ENCODE peak calls at places on chromosomes 1 and 21, in five cellular contexts. U is T-helper 2 cell; M is stimulated activated CD8-positive, alpha-beta memory T cell treated with anti-CD3 and anti-CD28 coated beads, Interleukin-2, amount 100 ng/mL, for 1 hour; V is head of caudate nucleus; T is globus pallidus. K is an unnamed sample.

GRCh38 chr1:212531267-212531666 is 77.3 kb upstream of the ATF3 start:
- DNase-seq in U (no peak), M (no peak), V (no peak), T (no peak), K (no peak)

GRCh38 chr1:79847715-79848114 is 841.2 kb upstream of the ADGRL4 start:
- DNase-seq in U (no peak), M (no peak), V (no peak), T (no peak), K (no peak)

GRCh38 chr21:28516996-28517592 is 475.6 kb downstream of the LTN1 start:
- DNase-seq in U (peak), M (peak), V (peak), T (peak), K (no peak)

GRCh38 chr21:38819719-38820147 is 14.0 kb downstream of the ETS2 start:
- DNase-seq in U (no peak), M (no peak), V (no peak), T (no peak), K (no peak)

GRCh38 chr1:151061012-151061401 is 810 bp downstream of the MLLT11 start:
- DNase-seq in U (no peak), M (no peak), V (peak), T (no peak), K (no peak)

GRCh38 chr1:208304193-208304712 is 60.1 kb upstream of the PLXNA2 start:
- DNase-seq in U (no peak), M (no peak), V (no peak), T (no peak), K (no peak)

GRCh38 chr1:230186003-230186863 is 119.2 kb downstream of the GALNT2 start:
- DNase-seq in U (no peak), M (no peak), V (no peak), T (no peak), K (peak)

GRCh38 chr1:12595839-12596821 is 21.9 kb downstream of the DHRS3 start:
- DNase-seq in U (no peak), M (no peak), V (peak), T (peak), K (no peak)

GRCh38 chr1:154937988-154938386 is 1.5 kb upstream of the PMVK start:
- DNase-seq in U (no peak), M (no peak), V (no peak), T (no peak), K (no peak)

GRCh38 chr1:29956343-29957030 is 720.2 kb downstream of the PTPRU start:
- DNase-seq in U (no peak), M (no peak), V (no peak), T (no peak), K (no peak)

GRCh38 chr1:220432408-220432807 is 95.5 kb upstream of the MARK1 start:
- DNase-seq in U (no peak), M (no peak), V (no peak), T (no peak), K (no peak)

GRCh38 chr1:53115403-53116306 is 26.8 kb downstream of the SLC1A7 start:
- DNase-seq in U (no peak), M (no peak), V (no peak), T (no peak), K (no peak)

GRCh38 chr1:1081311-1082238 is 7.5 kb upstream of the RNF223 start:
- DNase-seq in U (no peak), M (no peak), V (no peak), T (no peak), K (no peak)

GRCh38 chr1:25017436-25018109 is 87.5 kb upstream of the RUNX3 start:
- DNase-seq in U (no peak), M (no peak), V (no peak), T (no peak), K (no peak)

GRCh38 chr1:41358152-41358937 is 2.9 kb upstream of the FOXO6 start:
- DNase-seq in U (no peak), M (no peak), V (no peak), T (no peak), K (no peak)

GRCh38 chr1:182789138-182790076 is at the start of gene NPL:
- DNase-seq in U (peak), M (peak), V (peak), T (peak), K (no peak)

GRCh38 chr1:47934243-47934805 is 62.9 kb downstream of the TRABD2B start:
- DNase-seq in U (no peak), M (no peak), V (peak), T (no peak), K (no peak)

GRCh38 chr1:116711061-116711582 is 43.1 kb upstream of the CD2 start:
- DNase-seq in U (no peak), M (no peak), V (peak), T (no peak), K (no peak)

GRCh38 chr1:159714529-159714928 is at the start of gene CRP:
- DNase-seq in U (no peak), M (no peak), V (no peak), T (no peak), K (no peak)

GRCh38 chr1:90434460-90434859 is 282.6 kb downstream of the BARHL2 start:
- DNase-seq in U (no peak), M (no peak), V (no peak), T (no peak), K (no peak)

GRCh38 chr1:75922698-75923097 is 9.5 kb downstream of the ASB17 start:
- DNase-seq in U (no peak), M (no peak), V (no peak), T (no peak), K (no peak)

GRCh38 chr1:116497660-116498059 is 73.2 kb downstream of the CD58 start:
- DNase-seq in U (no peak), M (no peak), V (no peak), T (no peak), K (no peak)

GRCh38 chr1:15280416-15280815 is 33.4 kb downstream of the FHAD1 start:
- DNase-seq in U (no peak), M (no peak), V (no peak), T (no peak), K (no peak)

GRCh38 chr1:78279051-78279450 is 211.7 kb upstream of the PTGFR start:
- DNase-seq in U (no peak), M (no peak), V (no peak), T (no peak), K (no peak)

GRCh38 chr1:218743861-218744505 is 398.8 kb downstream of the TGFB2 start:
- DNase-seq in U (no peak), M (no peak), V (no peak), T (no peak), K (no peak)

GRCh38 chr1:185735667-185736105 is 1.5 kb downstream of the HMCN1 start:
- DNase-seq in U (no peak), M (no peak), V (no peak), T (no peak), K (no peak)

GRCh38 chr1:236394905-236395779 is 1.1 kb downstream of the EDARADD start:
- DNase-seq in U (peak), M (no peak), V (no peak), T (no peak), K (no peak)

GRCh38 chr1:221454096-221454495 is 287.8 kb downstream of the DUSP10 start:
- DNase-seq in U (no peak), M (no peak), V (no peak), T (no peak), K (no peak)

GRCh38 chr1:31881698-31882000 is 56.5 kb downstream of the PTP4A2 start:
- DNase-seq in U (no peak), M (no peak), V (no peak), T (no peak), K (no peak)

GRCh38 chr1:33363470-33363861 is 42.6 kb upstream of the A3GALT2 start:
- DNase-seq in U (no peak), M (no peak), V (peak), T (peak), K (no peak)

GRCh38 chr21:28790335-28790734 is 202.3 kb downstream of the LTN1 start:
- DNase-seq in U (no peak), M (no peak), V (no peak), T (peak), K (no peak)

GRCh38 chr1:10975567-10976326 is 36.7 kb upstream of the TARDBP start:
- DNase-seq in U (no peak), M (no peak), V (peak), T (no peak), K (no peak)

GRCh38 chr1:7516341-7516740 is 254.8 kb upstream of the VAMP3 start:
- DNase-seq in U (no peak), M (no peak), V (no peak), T (no peak), K (no peak)

GRCh38 chr1:159594581-159594980 is 7.0 kb downstream of the APCS start:
- DNase-seq in U (no peak), M (no peak), V (no peak), T (no peak), K (no peak)

GRCh38 chr1:246788895-246789338 is 64.7 kb downstream of the SCCPDH start:
- DNase-seq in U (no peak), M (no peak), V (no peak), T (no peak), K (no peak)

GRCh38 chr1:201408176-201408814 is 9.2 kb upstream of the LAD1 start:
- DNase-seq in U (peak), M (peak), V (peak), T (peak), K (peak)

GRCh38 chr1:62381831-62382505 is 54.9 kb upstream of the USP1 start:
- DNase-seq in U (no peak), M (no peak), V (no peak), T (no peak), K (no peak)

GRCh38 chr1:210413951-210414350 is 85.2 kb downstream of the HHAT start:
- DNase-seq in U (no peak), M (no peak), V (no peak), T (no peak), K (no peak)

GRCh38 chr1:53949651-53950050 is 3.5 kb downstream of the LRRC42 start:
- DNase-seq in U (no peak), M (no peak), V (no peak), T (no peak), K (no peak)